ENCODE peak calls at places on chromosomes 16 and 17, in eight cellular contexts. P, M, U, H, G, N, D and J are unnamed samples.

GRCh38 chr17:61157246-61157887 is 242.3 kb upstream of the TBX2 start:
- DNase-seq in P (no peak), M (no peak), U (no peak), H (peak), G (peak), N (peak), D (no peak), J (peak)

GRCh38 chr16:12679660-12680272 is 123.9 kb downstream of the CPPED1 start:
- DNase-seq in P (no peak), M (no peak), U (no peak), H (peak), G (no peak), N (no peak), D (no peak), J (peak)

GRCh38 chr17:8939496-8940334 is 25.8 kb downstream of the PIK3R5 start:
- DNase-seq in P (no peak), M (peak), U (peak), H (no peak), G (no peak), N (no peak), D (no peak), J (no peak)

GRCh38 chr17:47895254-47895855 is 681 bp upstream of the SP2 start:
- DNase-seq in P (no peak), M (no peak), U (peak), H (peak), G (peak), N (no peak), D (peak), J (no peak)

GRCh38 chr17:14805348-14805747 is 459.8 kb downstream of the PMP22 start:
- DNase-seq in P (no peak), M (no peak), U (no peak), H (no peak), G (no peak), N (no peak), D (no peak), J (no peak)

GRCh38 chr16:30941600-30942420 is 7.1 kb upstream of the ORAI3 start:
- DNase-seq in P (peak), M (peak), U (peak), H (peak), G (peak), N (peak), D (peak), J (peak)

GRCh38 chr16:79970551-79971236 is 370.2 kb upstream of the MAF start:
- DNase-seq in P (peak), M (no peak), U (no peak), H (no peak), G (peak), N (no peak), D (no peak), J (peak)

GRCh38 chr16:56355221-56355620 is 70.1 kb downstream of the AMFR start:
- DNase-seq in P (peak), M (peak), U (no peak), H (no peak), G (no peak), N (peak), D (no peak), J (no peak)

GRCh38 chr17:42072323-42073187 is 22.2 kb upstream of the C17orf113 start:
- DNase-seq in P (peak), M (no peak), U (no peak), H (no peak), G (no peak), N (peak), D (no peak), J (no peak)

GRCh38 chr17:6496636-6497441 is 52.6 kb downstream of the PIMREG start:
- DNase-seq in P (no peak), M (peak), U (no peak), H (no peak), G (no peak), N (no peak), D (no peak), J (no peak)

GRCh38 chr16:53745753-53746258 is 41.9 kb downstream of the FTO start:
- DNase-seq in P (no peak), M (no peak), U (no peak), H (peak), G (peak), N (no peak), D (no peak), J (peak)

GRCh38 chr16:353404-354285 is 1.1 kb upstream of the AXIN1 start:
- DNase-seq in P (no peak), M (no peak), U (no peak), H (no peak), G (no peak), N (no peak), D (no peak), J (no peak)

GRCh38 chr17:17416007-17416399 is 60.8 kb upstream of the MED9 start:
- DNase-seq in P (no peak), M (no peak), U (peak), H (peak), G (peak), N (peak), D (peak), J (peak)

GRCh38 chr16:70573451-70574121 is 50.0 kb downstream of the SF3B3 start:
- DNase-seq in P (peak), M (no peak), U (no peak), H (peak), G (peak), N (no peak), D (no peak), J (peak)